ENCODE peak calls at places on chromosome 5, in ten cellular contexts. K, O, A, Q, Z, C, S, L, F and J are unnamed samples.

GRCh38 chr5:68778467-68778866 is 315.3 kb upstream of the SLC30A5 start:
- DNase-seq in A (no peak), C (no peak), K (no peak), Q (no peak), L (no peak), O (no peak), S (no peak), F (no peak), Z (no peak), J (no peak)

GRCh38 chr5:124963236-124963929 is 216.9 kb upstream of the ZNF608 start:
- DNase-seq in C (peak), S (peak), Q (peak), L (no peak), O (no peak), K (peak), A (peak), Z (no peak), F (peak), J (peak)

GRCh38 chr5:174419523-174420132 is 304.8 kb upstream of the MSX2 start:
- DNase-seq in C (peak), S (peak), K (peak), A (peak), Z (peak), O (peak), F (peak), Q (peak), L (peak), J (peak)

GRCh38 chr5:91283326-91283725 is 99.8 kb downstream of the ARRDC3 start:
- DNase-seq in K (no peak), O (no peak), S (no peak), Q (no peak), Z (no peak), C (no peak), A (no peak), L (no peak), F (no peak), J (no peak)

GRCh38 chr5:122835681-122836080 is 9.7 kb upstream of the SNX24 start:
- DNase-seq in L (no peak), O (no peak), C (no peak), S (no peak), A (no peak), Q (no peak), K (peak), Z (no peak), F (no peak), J (no peak)

GRCh38 chr5:160463775-160464465 is 42.3 kb downstream of the PTTG1 start:
- DNase-seq in Q (peak), F (peak), Z (no peak), A (peak), L (no peak), S (peak), O (no peak), C (peak), K (peak), J (peak)

GRCh38 chr5:15601274-15601673 is 101.3 kb downstream of the FBXL7 start:
- DNase-seq in K (no peak), O (no peak), F (peak), L (no peak), C (peak), Z (no peak), Q (no peak), S (no peak), A (no peak), J (no peak)

GRCh38 chr5:157049605-157050004 is 9.3 kb downstream of the HAVCR1 start:
- DNase-seq in L (no peak), C (no peak), A (peak), S (no peak), F (peak), O (no peak), Q (no peak), Z (no peak), K (no peak), J (no peak)

GRCh38 chr5:106854941-106855340 is 815.8 kb downstream of the EFNA5 start:
- DNase-seq in K (no peak), O (no peak), A (no peak), F (no peak), C (no peak), L (no peak), Z (no peak), S (no peak), Q (no peak), J (no peak)

GRCh38 chr5:135977375-135977928 is 22.7 kb upstream of the LECT2 start:
- DNase-seq in K (peak), S (no peak), A (peak), Q (no peak), L (peak), Z (peak), O (no peak), F (peak), C (peak), J (no peak)

GRCh38 chr5:78758169-78758839 is 109.7 kb upstream of the LHFPL2 start:
- DNase-seq in S (no peak), Z (no peak), C (peak), F (no peak), K (peak), Q (no peak), A (no peak), O (no peak), L (no peak), J (no peak)

GRCh38 chr5:76849767-76850291 is at the start of gene S100Z:
- DNase-seq in F (no peak), S (no peak), A (no peak), C (no peak), Z (no peak), K (no peak), Q (no peak), O (no peak), L (no peak), J (no peak)

GRCh38 chr5:33235304-33235703 is 205.5 kb upstream of the TARS1 start:
- DNase-seq in S (no peak), Z (no peak), C (no peak), F (no peak), O (no peak), L (no peak), A (no peak), Q (no peak), K (no peak), J (no peak)

GRCh38 chr5:66299463-66299862 is 155.4 kb downstream of the SREK1 start:
- DNase-seq in K (no peak), A (no peak), C (no peak), Q (no peak), L (no peak), Z (no peak), O (no peak), F (no peak), S (no peak), J (no peak)

GRCh38 chr5:34639852-34640626 is 16.1 kb upstream of the RAI14 start:
- DNase-seq in Q (peak), S (peak), C (peak), A (no peak), F (peak), Z (no peak), K (peak), L (no peak), O (no peak), J (no peak)
- TF ChIP-seq CTCF in Q (no peak), S (no peak), C (no peak), A (no peak), F (no peak), Z (no peak), K (no peak), L (no peak), O (no peak), J (no peak)

DNA sequence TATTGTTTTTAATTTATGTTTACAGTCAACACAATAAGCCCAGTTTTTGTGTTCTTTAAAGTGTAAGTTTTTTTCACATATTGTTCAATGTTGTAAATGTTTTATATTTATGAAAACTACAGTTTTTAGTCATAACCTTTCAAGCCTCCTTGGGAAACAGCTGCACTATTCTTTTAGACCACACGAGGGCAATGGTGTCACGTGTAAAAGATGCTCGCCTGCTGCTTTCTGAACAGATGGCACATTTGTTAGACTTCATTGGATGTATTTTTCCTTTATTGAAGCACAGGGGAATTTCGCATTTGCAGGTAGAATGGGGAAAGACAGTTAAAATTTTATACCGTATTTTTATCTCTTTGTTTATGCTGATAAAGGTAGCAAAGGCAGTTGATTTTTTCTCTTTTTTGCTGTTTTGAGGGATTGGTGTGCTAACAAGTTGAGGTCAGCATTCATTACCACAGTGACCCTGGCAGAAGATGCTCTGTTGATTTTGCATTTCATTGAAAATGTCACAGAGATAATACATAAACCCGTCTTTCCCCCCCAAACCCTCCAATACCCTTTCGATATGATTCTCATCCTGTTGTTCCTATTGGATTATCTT is 59.0 kb downstream of the MAT2B start:
- DNase-seq in K (peak), Z (no peak), F (peak), O (peak), L (no peak), S (no peak), A (peak), C (peak), Q (peak), J (no peak)
- TF ChIP-seq CTCF in K (peak), Z (peak), F (peak), O (peak), L (peak), S (peak), A (peak), C (peak), Q (peak), J (peak)

DNA sequence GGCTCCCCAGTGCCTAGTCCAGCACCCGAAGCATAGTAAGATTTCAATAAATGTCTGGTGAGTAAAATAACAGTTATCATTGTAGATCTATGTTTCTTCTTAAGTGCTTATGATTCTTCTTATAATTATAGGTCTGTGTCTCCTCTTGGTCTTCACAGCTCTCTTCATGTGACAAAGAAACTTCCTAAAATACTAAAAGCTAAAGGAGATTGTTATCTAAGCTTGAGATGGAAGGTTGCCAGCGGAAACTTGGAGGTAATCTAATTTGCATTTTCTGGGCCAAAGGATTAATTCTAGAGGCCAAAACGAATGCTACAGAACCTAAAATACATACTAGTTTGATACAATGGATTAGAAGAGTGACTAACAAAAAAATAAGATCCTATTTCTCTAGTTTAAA is 13.6 kb upstream of the ARHGAP26 start:
- DNase-seq in C (no peak), F (no peak), Z (no peak), L (no peak), Q (no peak), O (no peak), K (no peak), S (no peak), A (no peak), J (no peak)
- TF ChIP-seq CTCF in C (no peak), F (no peak), Z (no peak), L (no peak), Q (no peak), O (no peak), K (no peak), S (no peak), A (no peak), J (no peak)

GRCh38 chr5:52560366-52560765 is 227.3 kb upstream of the ITGA1 start:
- DNase-seq in F (peak), Z (no peak), K (peak), L (no peak), Q (no peak), O (no peak), S (no peak), C (no peak), A (no peak), J (no peak)
- TF ChIP-seq CTCF in F (no peak), Z (no peak), K (no peak), L (no peak), Q (no peak), O (no peak), S (no peak), C (no peak), A (peak), J (no peak)

DNA sequence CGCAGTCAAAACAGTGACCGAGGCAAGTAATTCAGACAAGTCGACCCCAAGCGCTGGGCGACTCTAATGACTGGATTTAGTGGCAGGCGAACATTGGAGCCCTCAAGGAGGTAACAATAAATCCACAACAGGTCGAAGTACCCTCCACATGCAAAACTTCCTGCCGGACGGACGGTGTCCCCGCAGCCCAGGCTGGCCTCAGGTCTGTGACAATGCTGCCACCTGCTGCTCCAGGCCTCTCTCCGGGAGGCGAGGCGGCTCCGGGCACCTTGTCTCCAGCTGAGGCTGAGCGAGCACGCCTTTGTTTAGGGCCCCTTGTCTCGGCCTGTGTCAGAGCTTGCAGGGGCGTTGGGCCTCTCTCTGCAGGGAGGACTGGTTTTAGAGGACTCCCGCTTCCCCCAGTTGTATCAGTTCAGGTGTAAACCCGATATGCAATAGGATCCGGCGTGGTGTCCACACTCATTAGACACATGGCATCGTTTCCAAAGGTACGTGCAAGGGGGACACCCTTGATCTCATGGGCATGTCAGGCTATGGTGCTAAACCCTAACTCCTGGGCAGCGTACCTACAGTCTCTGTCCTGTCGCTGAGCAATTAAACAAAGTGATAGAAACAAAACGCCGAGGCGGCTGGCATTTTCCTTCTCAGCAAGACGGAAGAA is 628.0 kb upstream of the ADAMTS16 start:
- DNase-seq in C (no peak), F (peak), O (no peak), S (no peak), L (peak), Z (no peak), K (peak), A (no peak), Q (no peak), J (no peak)
- TF ChIP-seq CTCF in C (no peak), F (peak), O (no peak), S (no peak), L (peak), Z (no peak), K (peak), A (no peak), Q (peak), J (no peak)

DNA sequence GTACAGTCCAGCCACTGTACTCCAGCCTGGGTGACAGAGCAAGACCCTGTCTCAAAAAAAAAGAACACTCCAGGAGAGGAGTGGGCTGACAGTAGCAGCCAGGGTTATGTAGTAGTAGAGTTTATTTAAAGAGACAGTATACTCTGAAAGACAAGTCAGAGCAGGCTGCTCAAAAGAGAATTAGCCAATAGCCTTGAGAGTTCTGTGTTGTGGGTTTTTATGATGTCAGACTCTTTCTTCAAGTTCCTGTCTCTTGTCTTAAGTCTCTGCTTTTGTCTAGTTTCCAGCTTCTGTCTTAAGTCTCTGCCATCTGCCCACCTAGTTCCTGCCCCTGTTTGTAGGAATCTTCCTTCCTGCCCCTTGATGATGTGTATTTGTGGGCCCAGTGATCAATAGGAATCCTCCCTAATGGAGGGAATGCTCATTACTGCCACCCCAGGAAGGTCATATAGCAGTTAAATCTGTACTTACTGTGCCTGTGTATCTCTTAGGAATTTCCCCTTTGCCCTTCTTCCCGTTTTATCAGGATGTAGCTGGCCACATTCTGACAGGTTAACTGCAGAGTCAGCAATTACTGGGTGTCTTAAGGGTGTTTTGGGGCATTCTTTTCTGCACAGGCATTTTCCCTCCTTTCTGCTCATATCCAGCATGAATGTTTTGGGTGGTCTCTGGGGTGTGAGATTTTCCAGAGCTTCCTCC is 580.5 kb upstream of the SGCD start:
- DNase-seq in F (no peak), K (no peak), Q (no peak), S (no peak), L (no peak), Z (no peak), A (no peak), C (no peak), O (no peak), J (no peak)
- TF ChIP-seq CTCF in F (no peak), K (no peak), Q (no peak), S (no peak), L (no peak), Z (no peak), A (no peak), C (no peak), O (no peak), J (no peak)

GRCh38 chr5:138725885-138726457 is 27.3 kb upstream of the CTNNA1 start:
- DNase-seq in Z (peak), F (peak), K (peak), L (no peak), O (no peak), Q (no peak), C (no peak), S (no peak), A (no peak), J (no peak)

GRCh38 chr5:138726848-138727247 is 26.4 kb upstream of the CTNNA1 start:
- DNase-seq in F (no peak), C (no peak), Z (peak), S (no peak), A (no peak), L (no peak), Q (no peak), O (no peak), K (no peak), J (no peak)

GRCh38 chr5:138722518-138722917 is 30.7 kb upstream of the CTNNA1 start:
- DNase-seq in L (no peak), Q (no peak), F (no peak), O (no peak), Z (no peak), S (no peak), A (no peak), C (no peak), K (no peak), J (no peak)

GRCh38 chr5:138724470-138725146 is 28.6 kb upstream of the CTNNA1 start:
- DNase-seq in Z (no peak), Q (no peak), A (peak), O (no peak), C (no peak), L (no peak), K (peak), S (no peak), F (peak), J (no peak)

DNA sequence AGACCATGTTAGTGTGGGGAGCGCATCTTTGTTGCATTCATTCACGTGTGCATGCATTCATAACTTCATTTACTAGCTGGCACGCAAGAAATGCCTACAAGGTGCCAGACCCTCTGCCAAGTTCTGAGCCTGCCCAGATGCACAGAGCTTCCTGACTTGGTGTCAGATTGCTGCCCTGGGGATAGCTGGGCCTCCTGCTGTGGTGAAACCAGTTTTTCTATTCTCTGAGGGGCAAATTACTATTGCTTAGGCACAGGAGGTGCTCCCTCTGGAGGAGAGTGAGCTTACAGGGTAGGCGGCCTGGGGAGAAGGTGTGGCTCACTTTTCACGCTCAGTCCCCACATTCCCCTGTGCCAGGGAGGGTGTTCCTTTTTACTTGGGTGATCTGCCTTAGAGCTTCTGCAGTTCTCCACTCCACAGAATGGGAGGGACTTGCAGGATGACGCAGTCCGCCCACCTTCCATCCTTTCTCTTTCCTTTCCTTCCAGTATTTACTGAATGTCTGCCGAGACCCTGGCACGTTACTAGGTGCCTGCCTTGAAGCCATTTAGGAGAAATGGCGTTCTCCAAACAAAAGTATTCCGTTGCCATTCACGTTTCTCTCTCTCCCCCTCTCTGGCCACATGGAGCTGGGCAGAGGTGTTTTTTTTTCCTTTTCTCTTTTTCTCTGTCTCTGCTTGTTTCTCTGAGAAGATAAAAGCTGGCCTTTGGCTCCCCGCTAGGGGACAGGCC is 27.9 kb upstream of the CTNNA1 start:
- DNase-seq in C (peak), O (no peak), Z (no peak), Q (peak), A (peak), F (peak), S (peak), L (no peak), K (peak), J (no peak)
- TF ChIP-seq CTCF in C (peak), O (no peak), Z (no peak), Q (peak), A (peak), F (peak), S (peak), L (no peak), K (peak), J (peak)